ENCODE peak calls at places on chromosome 1, in four cellular contexts. K is GM12878, C is K562, W is HepG2. U is an unnamed sample.

GRCh38 chr1:8603220-8603616 is 214.2 kb downstream of the RERE start:
- DNase-seq in W (no peak), K (no peak), C (no peak), U (no peak)

GRCh38 chr1:94515548-94515947 is 26.0 kb downstream of the F3 start:
- DNase-seq in K (no peak), W (no peak), C (no peak), U (no peak)

GRCh38 chr1:11794446-11795237 is 11.1 kb downstream of the MTHFR start:
- DNase-seq in W (no peak), K (no peak), C (peak; percentile 9), U (no peak)

GRCh38 chr1:153553096-153553495 is 4.0 kb upstream of the S100A3 start:
- DNase-seq in K (no peak), C (no peak), W (no peak), U (no peak)

GRCh38 chr1:17059391-17060128 is 5.7 kb upstream of the SDHB start:
- DNase-seq in C (peak; percentile 78), W (peak; percentile 55), K (peak; percentile 30), U (peak; percentile 83)

GRCh38 chr1:168135982-168136708 is 585 bp downstream of the GPR161 start:
- DNase-seq in C (peak; percentile 27), W (no peak), K (no peak), U (peak; percentile 41)

GRCh38 chr1:3470650-3471355 is 16.3 kb downstream of the ARHGEF16 start:
- DNase-seq in W (no peak), C (no peak), K (no peak), U (peak; percentile 23)

GRCh38 chr1:246107516-246108277 is 399.4 kb downstream of the SMYD3 start:
- DNase-seq in C (no peak), W (no peak), K (no peak), U (no peak)

GRCh38 chr1:59827055-59827643 is 12.4 kb downstream of the HOOK1 start:
- DNase-seq in K (no peak), W (no peak), C (no peak), U (no peak)

GRCh38 chr1:43552813-43553212 is 22.1 kb downstream of the PTPRF start:
- DNase-seq in C (no peak), K (no peak), W (no peak), U (no peak)

GRCh38 chr1:21244986-21245687 is 45.1 kb downstream of the ECE1 start:
- DNase-seq in W (no peak), C (peak; percentile 53), K (no peak), U (peak; percentile 67)

GRCh38 chr1:206143537-206144155 is 26.5 kb upstream of the AVPR1B start:
- DNase-seq in K (no peak), W (no peak), C (no peak), U (no peak)

GRCh38 chr1:156128749-156129682 is 14.5 kb downstream of the LMNA start:
- DNase-seq in K (no peak), W (no peak), C (no peak), U (no peak)

GRCh38 chr1:119554188-119554587 is 47.2 kb downstream of the HSD3B1 start:
- DNase-seq in W (no peak), K (no peak), C (no peak), U (no peak)

GRCh38 chr1:24955161-24955560 is 25.1 kb upstream of the RUNX3 start:
- DNase-seq in W (no peak), C (no peak), K (no peak), U (no peak)
- TF ChIP-seq ESRRA in W (no peak), C (no peak), K (no peak), U (no peak)

GRCh38 chr1:79042117-79042516 is 35.6 kb upstream of the ADGRL4 start:
- DNase-seq in W (no peak), K (peak; percentile 44), C (no peak), U (no peak)
- TF ChIP-seq ATF2 in W (no peak), K (peak; percentile 92), C (no peak), U (no peak)

GRCh38 chr1:91737650-91738049 is 148.3 kb downstream of the TGFBR3 start:
- DNase-seq in K (no peak), W (no peak), C (no peak), U (no peak)

GRCh38 chr1:91741906-91742305 is 144.0 kb downstream of the TGFBR3 start:
- DNase-seq in C (no peak), K (no peak), W (no peak), U (no peak)

GRCh38 chr1:91744973-91745648 is 140.8 kb downstream of the TGFBR3 start:
- DNase-seq in K (no peak), C (no peak), W (peak; percentile 75), U (no peak)

GRCh38 chr1:91742848-91743292 is 143.1 kb downstream of the TGFBR3 start:
- DNase-seq in W (no peak), C (no peak), K (no peak), U (no peak)

DNA sequence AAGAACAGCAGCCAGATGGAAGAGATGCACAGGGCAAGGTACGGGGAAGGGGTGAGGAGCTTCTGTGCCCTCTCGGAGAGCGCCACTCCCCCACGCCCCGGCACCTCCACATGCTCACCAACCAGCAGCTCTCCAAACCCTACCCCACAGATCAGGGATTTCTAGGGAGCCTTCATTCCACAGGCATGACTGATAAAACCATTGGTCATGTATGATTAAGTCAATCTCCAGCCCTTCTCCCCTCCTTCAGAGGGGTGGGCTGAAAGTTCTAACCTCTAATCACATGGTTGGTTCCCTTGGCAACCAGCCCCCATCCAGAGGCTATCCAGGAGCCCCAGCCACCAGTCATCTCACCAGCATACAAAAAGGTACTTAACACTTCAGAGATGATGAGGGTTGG is 144.7 kb downstream of the TGFBR3 start:
- DNase-seq in C (no peak), W (no peak), K (no peak), U (no peak)
- TF ChIP-seq ATF3 in C (no peak), W (no peak), K (no peak), U (no peak)

GRCh38 chr1:25992689-25993146 is 5.1 kb downstream of the PAFAH2 start:
- DNase-seq in C (peak; percentile 27), W (no peak), K (no peak), U (no peak)
- TF ChIP-seq ESRRA in C (no peak), W (no peak), K (no peak), U (no peak)

DNA sequence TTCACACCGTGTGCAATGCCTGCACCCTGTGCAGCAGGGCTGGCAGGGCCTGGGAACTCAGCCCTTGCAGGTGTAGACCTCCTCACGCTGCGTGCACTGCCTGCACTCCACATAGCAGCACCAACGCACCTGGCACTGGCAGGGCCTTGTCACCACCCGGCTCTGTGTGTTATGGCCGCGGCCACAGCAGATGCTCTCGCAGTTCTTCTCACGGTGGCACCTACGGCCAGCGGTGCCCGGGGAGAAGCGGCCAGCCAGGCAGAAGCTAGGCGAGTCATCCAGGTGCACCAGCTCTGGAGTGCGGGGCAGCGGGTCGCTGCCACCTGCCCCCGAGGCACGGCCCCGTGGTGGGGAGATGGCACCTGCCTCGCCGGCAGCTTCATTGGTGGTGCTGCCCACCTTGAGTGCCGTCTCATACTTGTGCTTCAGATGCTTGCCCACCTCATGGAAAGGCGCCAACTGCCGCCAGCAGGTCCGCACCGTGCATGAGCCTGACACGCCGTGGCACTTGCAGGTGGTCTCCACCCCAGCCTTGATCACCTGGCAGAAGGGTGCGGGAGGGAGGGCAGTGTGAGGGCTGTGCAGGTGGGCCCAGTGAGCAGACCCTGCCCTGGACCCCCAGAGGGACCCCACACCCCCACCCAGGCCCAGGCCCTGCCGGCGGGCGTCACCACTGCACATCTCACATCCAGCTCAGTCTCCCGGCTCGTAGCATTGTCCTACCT is 26.1 kb downstream of the WNT9A start:
- DNase-seq in K (no peak), W (no peak), C (no peak), U (no peak)
- TF ChIP-seq ATF2 in K (no peak), W (no peak), C (no peak), U (no peak)

U was measured in WTC11.